ENCODE peak calls at places on chromosome 19, in four cellular contexts. One of them, this sample, is unnamed.

GRCh38 chr19:45906221-45906620 is 3.8 kb upstream of the MYPOP start:
- DNase-seq in nucleus accumbens: no peak
- DNase-seq in iPS-NIHi11: no peak
- DNase-seq in fibroblast of the aortic adventitia: peak
- DNase-seq in this sample: no peak

GRCh38 chr19:1240925-1241324 is 626 bp upstream of the ATP5F1D start:
- DNase-seq in nucleus accumbens: no peak
- DNase-seq in iPS-NIHi11: no peak
- DNase-seq in fibroblast of the aortic adventitia: no peak
- DNase-seq in this sample: no peak

GRCh38 chr19:39671739-39672363 is 16.1 kb downstream of the LGALS16 start:
- DNase-seq in fibroblast of the aortic adventitia: peak
- DNase-seq in iPS-NIHi11: peak
- DNase-seq in nucleus accumbens: no peak
- DNase-seq in this sample: peak

GRCh38 chr19:2814426-2814825 is 5.2 kb upstream of the ZNF554 start:
- DNase-seq in iPS-NIHi11: no peak
- DNase-seq in fibroblast of the aortic adventitia: no peak
- DNase-seq in nucleus accumbens: no peak
- DNase-seq in this sample: no peak

GRCh38 chr19:16266586-16266942 is 58.1 kb upstream of the KLF2 start:
- DNase-seq in nucleus accumbens: no peak
- DNase-seq in iPS-NIHi11: no peak
- DNase-seq in fibroblast of the aortic adventitia: no peak
- DNase-seq in this sample: no peak

GRCh38 chr19:55600336-55601028 is 394 bp downstream of the ZNF524 start:
- DNase-seq in fibroblast of the aortic adventitia: no peak
- DNase-seq in nucleus accumbens: peak
- DNase-seq in iPS-NIHi11: peak
- DNase-seq in this sample: peak

GRCh38 chr19:6421075-6422014 is 3.3 kb downstream of the KHSRP start:
- DNase-seq in nucleus accumbens: no peak
- DNase-seq in iPS-NIHi11: no peak
- DNase-seq in fibroblast of the aortic adventitia: no peak
- DNase-seq in this sample: no peak

GRCh38 chr19:41813911-41814310 is 17.5 kb downstream of the CEACAM3 start:
- DNase-seq in iPS-NIHi11: no peak
- DNase-seq in nucleus accumbens: no peak
- DNase-seq in fibroblast of the aortic adventitia: no peak
- DNase-seq in this sample: no peak

GRCh38 chr19:41551711-41552110 is 24.3 kb upstream of the CEACAM21 start:
- DNase-seq in nucleus accumbens: no peak
- DNase-seq in fibroblast of the aortic adventitia: no peak
- DNase-seq in iPS-NIHi11: no peak
- DNase-seq in this sample: no peak

GRCh38 chr19:55486971-55487883 is 1.0 kb upstream of the SSC5D start:
- DNase-seq in iPS-NIHi11: peak
- DNase-seq in fibroblast of the aortic adventitia: peak
- DNase-seq in nucleus accumbens: no peak
- DNase-seq in this sample: no peak

GRCh38 chr19:15841875-15842569 is 26.6 kb upstream of the OR10H1 start:
- DNase-seq in nucleus accumbens: no peak
- DNase-seq in iPS-NIHi11: no peak
- DNase-seq in fibroblast of the aortic adventitia: no peak
- DNase-seq in this sample: no peak

GRCh38 chr19:13037161-13037560 is 41.9 kb downstream of the NFIX start:
- DNase-seq in fibroblast of the aortic adventitia: peak
- DNase-seq in iPS-NIHi11: no peak
- DNase-seq in nucleus accumbens: no peak
- DNase-seq in this sample: no peak

GRCh38 chr19:32613008-32613407 is 32.0 kb downstream of the PDCD5 start:
- DNase-seq in nucleus accumbens: no peak
- DNase-seq in iPS-NIHi11: no peak
- DNase-seq in fibroblast of the aortic adventitia: no peak
- DNase-seq in this sample: no peak

GRCh38 chr19:4297901-4298771 is 4.1 kb downstream of the TMIGD2 start:
- DNase-seq in nucleus accumbens: no peak
- DNase-seq in iPS-NIHi11: no peak
- DNase-seq in fibroblast of the aortic adventitia: no peak
- DNase-seq in this sample: peak

GRCh38 chr19:51089786-51090185 is 7.1 kb upstream of the KLK14 start:
- DNase-seq in nucleus accumbens: no peak
- DNase-seq in fibroblast of the aortic adventitia: no peak
- DNase-seq in iPS-NIHi11: no peak
- DNase-seq in this sample: no peak

GRCh38 chr19:4385291-4386037 is 14.9 kb downstream of the SH3GL1 start:
- DNase-seq in fibroblast of the aortic adventitia: no peak
- DNase-seq in iPS-NIHi11: no peak
- DNase-seq in nucleus accumbens: no peak
- DNase-seq in this sample: no peak

GRCh38 chr19:55305491-55305890 is 19.6 kb downstream of the TMEM150B start:
- DNase-seq in nucleus accumbens: no peak
- DNase-seq in fibroblast of the aortic adventitia: peak
- DNase-seq in iPS-NIHi11: peak
- DNase-seq in this sample: peak

GRCh38 chr19:56174550-56174949 is 1.3 kb upstream of the GALP start:
- DNase-seq in fibroblast of the aortic adventitia: no peak
- DNase-seq in nucleus accumbens: no peak
- DNase-seq in iPS-NIHi11: no peak
- DNase-seq in this sample: no peak

GRCh38 chr19:40862785-40863184 is 12.5 kb upstream of the CYP2A6 start:
- DNase-seq in nucleus accumbens: no peak
- DNase-seq in iPS-NIHi11: no peak
- DNase-seq in fibroblast of the aortic adventitia: no peak
- DNase-seq in this sample: no peak

GRCh38 chr19:55173717-55174409 is 6.2 kb downstream of the SYT5 start:
- DNase-seq in nucleus accumbens: peak
- DNase-seq in iPS-NIHi11: peak
- DNase-seq in fibroblast of the aortic adventitia: peak
- DNase-seq in this sample: peak

GRCh38 chr19:31937983-31938382 is 407.4 kb upstream of the ZNF507 start:
- DNase-seq in nucleus accumbens: no peak
- DNase-seq in fibroblast of the aortic adventitia: no peak
- DNase-seq in iPS-NIHi11: no peak
- DNase-seq in this sample: no peak

GRCh38 chr19:13234518-13234917 is 84.3 kb downstream of the IER2 start:
- DNase-seq in nucleus accumbens: no peak
- DNase-seq in iPS-NIHi11: peak
- DNase-seq in fibroblast of the aortic adventitia: peak
- DNase-seq in this sample: peak

GRCh38 chr19:33797821-33798633 is 1.4 kb downstream of the KCTD15 start:
- DNase-seq in fibroblast of the aortic adventitia: no peak
- DNase-seq in nucleus accumbens: no peak
- DNase-seq in iPS-NIHi11: peak
- DNase-seq in this sample: peak

GRCh38 chr19:18799389-18799970 is 8.4 kb upstream of the COMP start:
- DNase-seq in fibroblast of the aortic adventitia: no peak
- DNase-seq in nucleus accumbens: no peak
- DNase-seq in iPS-NIHi11: no peak
- DNase-seq in this sample: no peak

GRCh38 chr19:18183529-18183928 is 9.5 kb upstream of the MPV17L2 start:
- DNase-seq in iPS-NIHi11: no peak
- DNase-seq in fibroblast of the aortic adventitia: no peak
- DNase-seq in nucleus accumbens: no peak
- DNase-seq in this sample: no peak

GRCh38 chr19:2554856-2555255 is 78.9 kb downstream of the GADD45B start:
- DNase-seq in iPS-NIHi11: no peak
- DNase-seq in fibroblast of the aortic adventitia: no peak
- DNase-seq in nucleus accumbens: no peak
- DNase-seq in this sample: no peak

GRCh38 chr19:41853344-41853743 is 6.7 kb upstream of the RPS19 start:
- DNase-seq in nucleus accumbens: no peak
- DNase-seq in fibroblast of the aortic adventitia: no peak
- DNase-seq in iPS-NIHi11: no peak
- DNase-seq in this sample: no peak

GRCh38 chr19:33906578-33907335 is 110.1 kb downstream of the KCTD15 start:
- DNase-seq in fibroblast of the aortic adventitia: peak
- DNase-seq in iPS-NIHi11: peak
- DNase-seq in nucleus accumbens: no peak
- DNase-seq in this sample: peak

GRCh38 chr19:44308011-44308410 is 3.2 kb upstream of the ZNF235 start:
- DNase-seq in nucleus accumbens: no peak
- DNase-seq in iPS-NIHi11: no peak
- DNase-seq in fibroblast of the aortic adventitia: peak
- DNase-seq in this sample: no peak

GRCh38 chr19:54952591-54953344 is 5.4 kb upstream of the NLRP7 start:
- DNase-seq in fibroblast of the aortic adventitia: no peak
- DNase-seq in iPS-NIHi11: no peak
- DNase-seq in nucleus accumbens: no peak
- DNase-seq in this sample: peak

GRCh38 chr19:39401549-39402416 is 4.9 kb upstream of the ZFP36 start:
- DNase-seq in fibroblast of the aortic adventitia: peak
- DNase-seq in iPS-NIHi11: no peak
- DNase-seq in nucleus accumbens: peak
- DNase-seq in this sample: no peak

GRCh38 chr19:15381429-15381828 is 1.8 kb upstream of the AKAP8 start:
- DNase-seq in nucleus accumbens: no peak
- DNase-seq in fibroblast of the aortic adventitia: no peak
- DNase-seq in iPS-NIHi11: no peak
- DNase-seq in this sample: no peak

GRCh38 chr19:4523306-4524110 is 5.2 kb upstream of the PLIN4 start:
- DNase-seq in fibroblast of the aortic adventitia: peak
- DNase-seq in iPS-NIHi11: peak
- DNase-seq in nucleus accumbens: no peak
- DNase-seq in this sample: peak

GRCh38 chr19:39430675-39431593 is 4.8 kb downstream of the RPS16 start:
- DNase-seq in iPS-NIHi11: no peak
- DNase-seq in fibroblast of the aortic adventitia: peak
- DNase-seq in nucleus accumbens: no peak
- DNase-seq in this sample: peak

GRCh38 chr19:45615795-45616708 is 14.0 kb upstream of the GPR4 start:
- DNase-seq in iPS-NIHi11: peak
- DNase-seq in fibroblast of the aortic adventitia: peak
- DNase-seq in nucleus accumbens: no peak
- DNase-seq in this sample: peak